ENCODE peak calls at places on chromosomes 4 and X, in five cellular contexts. M is tibial artery, T is upper lobe of right lung, O is IMR-90, I is lower lobe of right lung. Y is an unnamed sample. For H3K9me3, the result is how much of the 10 kb centered on the place peaks cover.

GRCh38 chr4:38414410-38414809 is 249.6 kb upstream of the KLF3 start:
- DNase-seq in O (no peak), I (no peak), M (no peak), T (no peak), Y (no peak)

GRCh38 chr4:25172964-25173917 is 13.0 kb upstream of the SEPSECS start:
- DNase-seq in M (peak), I (no peak), O (peak), T (no peak), Y (peak)

GRCh38 chr4:114326358-114326757 is 272.2 kb upstream of the UGT8 start:
- DNase-seq in I (no peak), T (no peak), O (no peak), M (no peak), Y (peak)

GRCh38 chr4:184247421-184247820 is 29.7 kb upstream of the ENPP6 start:
- DNase-seq in M (no peak), I (no peak), O (no peak), T (no peak), Y (no peak)

GRCh38 chr4:169720529-169720928 is 37.2 kb downstream of the HPF1 start:
- DNase-seq in I (no peak), O (no peak), T (no peak), M (no peak), Y (no peak)

GRCh38 chr4:8882239-8882638 is 10.6 kb upstream of the HMX1 start:
- DNase-seq in T (no peak), O (no peak), I (no peak), M (no peak), Y (no peak)

GRCh38 chr4:19809989-19810388 is 441.7 kb upstream of the SLIT2 start:
- DNase-seq in O (no peak), M (no peak), I (no peak), T (no peak), Y (no peak)

GRCh38 chr4:1792158-1792831 is 798 bp upstream of the FGFR3 start:
- DNase-seq in O (no peak), I (no peak), M (no peak), T (no peak), Y (no peak)

GRCh38 chrX:70166601-70167590 is 10.4 kb upstream of the DGAT2L6 start:
- DNase-seq in T (no peak), I (no peak), O (peak), M (no peak), Y (peak)

GRCh38 chrX:154349359-154349935 is 25.0 kb downstream of the FLNA start:
- DNase-seq in I (peak), O (no peak), T (peak), M (no peak), Y (no peak)

DNA sequence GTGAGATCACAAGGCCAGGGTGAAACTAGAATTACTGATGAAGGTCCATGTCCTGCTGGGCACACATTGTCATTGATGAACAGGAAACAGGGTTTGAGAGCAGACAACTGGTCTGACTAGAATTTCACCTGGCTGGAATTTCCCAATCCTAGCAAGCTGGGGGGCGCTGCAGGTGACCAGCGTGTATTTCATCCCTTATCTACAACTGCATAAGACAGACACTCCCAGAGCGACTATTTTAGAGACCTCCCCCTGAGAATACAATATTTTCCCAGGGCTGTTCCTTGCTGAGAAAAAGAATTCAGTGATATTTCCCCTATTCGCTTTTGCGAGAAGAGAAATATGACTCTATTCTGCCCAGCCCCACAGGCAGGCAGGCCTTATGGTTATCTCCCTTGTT is 432.6 kb upstream of the GALNT7 start:
- DNase-seq in I (no peak), T (no peak), O (no peak), M (no peak), Y (no peak)
- H3K9me3 ChIP-seq in I (under half), T (under half), O (under half), M (under half), Y (under half)

GRCh38 chrX:137352101-137352660 is 213.7 kb upstream of the ZIC3 start:
- DNase-seq in I (no peak), M (no peak), O (no peak), T (no peak), Y (no peak)
- H3K4me3 ChIP-seq in I (no peak), M (no peak), O (no peak), T (no peak), Y (no peak)

DNA sequence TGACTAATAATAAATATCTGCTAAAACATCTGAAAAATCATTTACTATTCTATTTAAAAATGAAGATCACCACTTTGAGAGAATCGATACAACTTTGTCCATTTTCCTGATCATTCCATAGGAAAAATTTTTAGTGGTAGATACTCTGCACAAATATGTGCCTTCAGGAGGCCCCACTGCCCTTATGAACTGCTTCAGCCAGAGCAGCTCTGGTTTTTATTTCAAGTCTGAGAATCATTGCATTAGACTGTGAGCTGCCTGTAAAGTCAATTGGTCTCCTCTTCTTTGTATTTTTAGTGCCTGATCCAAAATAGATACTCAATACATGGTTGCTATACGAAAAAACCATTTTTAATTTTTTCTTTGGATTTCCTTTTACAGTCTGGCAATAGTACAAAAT is 69.0 kb downstream of the SHISA3 start:
- DNase-seq in I (no peak), M (no peak), O (no peak), T (no peak), Y (no peak)
- H3K9me3 ChIP-seq in I (under half), M (under half), O (under half), T (under half), Y (under half)

GRCh38 chr4:88320174-88320779 is 35.9 kb upstream of the PPM1K start:
- DNase-seq in T (no peak), I (no peak), M (no peak), O (no peak), Y (no peak)
- H3K4me3 ChIP-seq in T (no peak), I (no peak), M (no peak), O (no peak), Y (no peak)

DNA sequence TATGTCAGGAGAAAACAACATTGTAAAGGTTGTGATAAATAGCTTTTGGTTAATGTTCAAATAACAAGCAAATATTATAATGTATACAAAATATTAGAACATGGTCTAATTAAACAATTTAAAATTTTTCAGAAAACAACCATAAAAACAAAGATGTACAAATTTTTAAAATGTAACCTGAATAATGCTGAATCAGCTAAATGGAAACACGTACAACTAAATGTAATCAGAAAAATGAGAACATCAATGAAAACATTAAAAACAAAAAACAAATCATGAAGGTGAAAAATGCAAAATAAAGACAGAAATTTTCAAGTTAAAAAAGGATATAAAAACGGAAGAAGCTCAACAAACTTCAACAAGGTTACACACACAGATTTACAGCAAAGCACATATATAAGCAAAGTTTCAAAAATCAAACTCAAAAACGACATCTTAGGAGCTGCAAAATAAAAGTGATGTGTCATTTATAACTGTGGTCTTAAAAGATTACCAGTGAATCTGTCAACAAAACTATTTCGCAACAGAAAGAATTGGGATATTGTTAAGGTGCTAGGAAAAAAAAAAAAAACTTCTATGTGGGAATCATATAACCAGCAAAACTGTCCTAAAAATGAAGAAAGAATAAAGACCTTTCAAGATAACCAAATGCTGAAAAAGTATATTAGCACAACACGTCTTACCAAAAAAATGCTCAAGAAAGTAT is 31.8 kb downstream of the ZNF732 start:
- DNase-seq in O (no peak), M (no peak), I (no peak), T (no peak), Y (no peak)
- H3K9me3 ChIP-seq in O (under half), M (half or more), I (half or more), T (half or more), Y (half or more)

GRCh38 chr4:40621229-40621591 is 8.5 kb downstream of the RBM47 start:
- DNase-seq in M (no peak), O (no peak), T (no peak), I (no peak), Y (no peak)
- H3K4me3 ChIP-seq in M (no peak), O (no peak), T (no peak), I (no peak), Y (no peak)